ENCODE peak calls at places on chromosomes 7 and 10, in five cellular contexts. G, P, X, F and R are unnamed samples.

GRCh38 chr10:32182476-32182875 is 126.3 kb upstream of the KIF5B start:
- DNase-seq in G (no peak), P (no peak), X (no peak), F (no peak), R (no peak)

GRCh38 chr7:148397555-148397954 is 193.0 kb upstream of the C7orf33 start:
- DNase-seq in G (no peak), P (no peak), X (no peak), F (no peak), R (no peak)

GRCh38 chr7:29565982-29566746 is 2.5 kb downstream of the PRR15 start:
- DNase-seq in G (peak; percentile 54), P (no peak), X (no peak), F (no peak), R (no peak)

GRCh38 chr10:88372881-88373592 is 210.1 kb downstream of the RNLS start:
- DNase-seq in G (no peak), P (no peak), X (no peak), F (no peak), R (no peak)

GRCh38 chr7:114070246-114070645 is 151.4 kb upstream of the PPP1R3A start:
- DNase-seq in G (peak; percentile 51), P (no peak), X (no peak), F (no peak), R (no peak)

GRCh38 chr10:8543361-8544056 is 489.0 kb downstream of the GATA3 start:
- DNase-seq in G (no peak), P (no peak), X (peak; percentile 80), F (no peak), R (no peak)

GRCh38 chr10:78028438-78029293 is 649 bp downstream of the POLR3A start:
- DNase-seq in G (peak; percentile 64), P (no peak), X (peak; percentile 33), F (no peak), R (no peak)

GRCh38 chr7:9391221-9391620 is 957.8 kb downstream of the NXPH1 start:
- DNase-seq in G (no peak), P (no peak), X (no peak), F (no peak), R (no peak)

GRCh38 chr10:66782776-66783175 is 143.1 kb upstream of the LRRTM3 start:
- DNase-seq in G (peak; percentile 54), P (no peak), X (no peak), F (no peak), R (no peak)

GRCh38 chr7:15439853-15440252 is 122.0 kb downstream of the AGMO start:
- DNase-seq in G (no peak), P (no peak), X (no peak), F (no peak), R (no peak)

GRCh38 chr7:44796034-44796503 is 412 bp upstream of the PPIA start:
- DNase-seq in G (peak; percentile 69), P (no peak), X (peak; percentile 63), F (no peak), R (peak; percentile 12)

GRCh38 chr10:36345770-36346169 is 703.7 kb upstream of the FZD8 start:
- DNase-seq in G (peak; percentile 8), P (no peak), X (no peak), F (no peak), R (no peak)

GRCh38 chr10:69474688-69475432 is 23.6 kb downstream of the TSPAN15 start:
- DNase-seq in G (peak; percentile 51), P (no peak), X (peak; percentile 42), F (no peak), R (peak; percentile 85)

GRCh38 chr7:73329861-73330581 is 2.1 kb downstream of the FKBP6 start:
- DNase-seq in G (peak; percentile 66), P (no peak), X (no peak), F (no peak), R (no peak)

GRCh38 chr7:17618652-17618974 is 320.2 kb downstream of the AHR start:
- DNase-seq in G (no peak), P (no peak), X (no peak), F (no peak), R (no peak)

GRCh38 chr10:95841711-95842498 is 65.9 kb upstream of the CC2D2B start:
- DNase-seq in G (peak; percentile 82), P (peak; percentile 26), X (peak; percentile 40), F (peak; percentile 4), R (peak; percentile 12)

GRCh38 chr7:135678612-135679575 is 16.6 kb downstream of the STMP1 start:
- DNase-seq in G (peak; percentile 59), P (no peak), X (peak; percentile 82), F (no peak), R (no peak)

GRCh38 chr7:151060113-151060415 is 675 bp downstream of the SLC4A2 start:
- DNase-seq in G (no peak), P (no peak), X (no peak), F (no peak), R (no peak)

GRCh38 chr7:34758111-34758601 is 100.1 kb downstream of the NPSR1 start:
- DNase-seq in G (no peak), P (no peak), X (no peak), F (no peak), R (no peak)

GRCh38 chr7:100856871-100857282 is 4.4 kb downstream of the SLC12A9 start:
- DNase-seq in G (no peak), P (no peak), X (no peak), F (no peak), R (no peak)

GRCh38 chr10:6062101-6062771 is at the start of gene IL2RA:
- DNase-seq in G (no peak), P (peak; percentile 79), X (no peak), F (no peak), R (no peak)

GRCh38 chr10:32454148-32454547 is 8.2 kb downstream of the CCDC7 start:
- DNase-seq in G (peak; percentile 25), P (no peak), X (peak; percentile 2), F (no peak), R (no peak)

GRCh38 chr7:131110294-131111080 is 217.2 kb upstream of the MKLN1 start:
- DNase-seq in G (peak; percentile 64), P (no peak), X (peak; percentile 26), F (no peak), R (no peak)

GRCh38 chr7:142567676-142568075 is 181.6 kb upstream of the PRSS1 start:
- DNase-seq in G (no peak), P (no peak), X (no peak), F (no peak), R (no peak)

GRCh38 chr7:75738604-75738974 is at the start of gene HIP1:
- DNase-seq in G (no peak), P (no peak), X (no peak), F (no peak), R (no peak)

GRCh38 chr7:108178393-108178792 is 48.2 kb upstream of the LAMB4 start:
- DNase-seq in G (no peak), P (no peak), X (peak; percentile 17), F (no peak), R (no peak)